ENCODE peak calls at places on chromosomes 5 and 9, in eight cellular contexts. M is lung, J is prostate gland, V is fibroblast of lung, B is astrocyte, K is AG09309, Q is fibroblast of mammary gland, C is tibial nerve. Z is an unnamed sample.

GRCh38 chr5:150672884-150673275 is 11.8 kb downstream of the MYOZ3 start:
- DNase-seq in M (no peak), J (no peak), V (no peak), B (no peak), K (no peak), Q (no peak), C (no peak), Z (no peak)

GRCh38 chr5:40939753-40940152 is 30.5 kb downstream of the C7 start:
- DNase-seq in M (no peak), J (no peak), V (no peak), B (no peak), K (no peak), Q (no peak), C (no peak), Z (no peak)

GRCh38 chr5:131109540-131110255 is 55.4 kb downstream of the HINT1 start:
- DNase-seq in M (no peak), J (peak), V (peak), B (peak), K (peak), Q (peak), C (no peak), Z (peak)

GRCh38 chr9:73412874-73413273 is 261.2 kb downstream of the ANXA1 start:
- DNase-seq in M (no peak), J (no peak), V (peak), B (peak), K (no peak), Q (no peak), C (no peak), Z (peak)

GRCh38 chr9:134533850-134534585 is 107.6 kb upstream of the COL5A1 start:
- DNase-seq in M (no peak), J (no peak), V (peak), B (peak), K (no peak), Q (peak), C (peak), Z (no peak)

GRCh38 chr5:148482697-148483462 is 99.1 kb downstream of the FBXO38 start:
- DNase-seq in M (peak), J (no peak), V (peak), B (peak), K (no peak), Q (peak), C (peak), Z (peak)

GRCh38 chr9:36995927-36996471 is 38.1 kb downstream of the PAX5 start:
- DNase-seq in M (no peak), J (peak), V (peak), B (peak), K (no peak), Q (peak), C (no peak), Z (peak)

GRCh38 chr9:130232899-130233586 is 32.5 kb upstream of the HMCN2 start:
- DNase-seq in M (no peak), J (no peak), V (no peak), B (no peak), K (no peak), Q (no peak), C (no peak), Z (no peak)

GRCh38 chr5:106876298-106876622 is 794.5 kb downstream of the EFNA5 start:
- DNase-seq in M (no peak), J (no peak), V (no peak), B (no peak), K (no peak), Q (no peak), C (no peak), Z (no peak)

GRCh38 chr5:115168829-115169391 is 798 bp downstream of the TRIM36 start:
- DNase-seq in M (no peak), J (no peak), V (peak), B (no peak), K (no peak), Q (no peak), C (no peak), Z (no peak)

GRCh38 chr9:133484671-133485437 is 6.0 kb upstream of the SLC2A6 start:
- DNase-seq in M (no peak), J (peak), V (no peak), B (no peak), K (no peak), Q (no peak), C (no peak), Z (no peak)

GRCh38 chr9:136565722-136566552 is 20.1 kb upstream of the NOTCH1 start:
- DNase-seq in M (no peak), J (no peak), V (no peak), B (no peak), K (no peak), Q (no peak), C (no peak), Z (no peak)

GRCh38 chr5:139952464-139953070 is 90.5 kb downstream of the NRG2 start:
- DNase-seq in M (no peak), J (no peak), V (no peak), B (no peak), K (no peak), Q (no peak), C (no peak), Z (no peak)

GRCh38 chr9:68685770-68686169 is 19.3 kb upstream of the PIP5K1B start:
- DNase-seq in M (peak), J (no peak), V (no peak), B (no peak), K (no peak), Q (no peak), C (no peak), Z (no peak)

GRCh38 chr5:38465045-38465444 is 91.4 kb downstream of the LIFR start:
- DNase-seq in M (no peak), J (no peak), V (no peak), B (no peak), K (no peak), Q (peak), C (no peak), Z (no peak)

GRCh38 chr5:141778683-141779082 is 96.7 kb upstream of the ARAP3 start:
- DNase-seq in M (no peak), J (no peak), V (peak), B (no peak), K (no peak), Q (peak), C (no peak), Z (no peak)

GRCh38 chr9:129826344-129826743 is 2.4 kb upstream of the TOR1A start:
- DNase-seq in M (no peak), J (no peak), V (no peak), B (no peak), K (no peak), Q (peak), C (no peak), Z (no peak)

GRCh38 chr5:112472614-112473013 is 53.5 kb upstream of the EPB41L4A start:
- DNase-seq in M (no peak), J (no peak), V (no peak), B (no peak), K (no peak), Q (no peak), C (no peak), Z (no peak)

DNA sequence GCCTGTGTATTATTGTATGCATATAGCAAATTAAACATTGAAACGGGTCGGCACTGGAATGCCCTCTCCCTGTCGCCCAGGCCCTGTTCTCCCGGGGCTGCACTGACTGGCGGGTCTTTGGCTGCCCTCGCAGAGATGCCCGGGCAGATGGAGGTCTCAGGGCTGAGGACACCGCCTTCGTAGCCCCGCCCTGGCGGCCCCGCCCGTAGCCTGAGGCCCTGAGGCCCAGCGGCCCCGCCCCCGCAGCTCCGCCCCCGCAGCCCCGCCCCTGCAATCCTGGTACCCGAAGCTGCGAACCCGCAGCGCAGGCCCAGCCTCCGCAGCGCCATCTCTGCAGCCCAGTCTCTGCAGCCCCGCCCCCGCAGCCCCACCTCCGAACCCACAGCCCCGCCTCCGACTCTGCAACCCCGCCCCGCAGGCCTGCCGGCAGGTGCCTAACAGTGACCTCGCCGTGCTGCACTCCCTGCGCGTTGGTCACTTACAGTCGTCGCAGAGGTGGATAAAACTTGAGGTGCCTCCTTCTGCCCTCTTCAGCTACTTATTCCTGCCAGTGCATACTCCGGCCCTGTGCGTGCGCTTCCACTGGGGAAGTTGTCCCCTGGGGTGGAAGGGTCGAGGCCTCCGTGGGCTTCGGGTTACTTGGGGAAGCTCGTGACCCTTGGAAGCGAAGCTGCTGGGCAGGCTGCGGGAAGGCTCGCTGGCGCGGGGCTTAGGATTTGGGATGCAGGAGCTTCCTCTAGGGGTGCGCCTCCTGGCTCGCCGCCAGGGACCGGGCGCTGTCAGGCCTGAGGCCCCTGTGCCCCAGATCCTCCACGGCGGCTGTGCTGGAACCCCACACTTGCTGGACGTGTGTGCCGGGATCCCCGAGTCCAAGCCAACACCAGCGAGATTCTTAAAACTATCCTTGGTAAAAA is 72.3 kb downstream of the ICE1 start:
- DNase-seq in M (peak), J (peak), V (peak), B (peak), K (no peak), Q (peak), C (peak), Z (peak)
- H3K4me3 ChIP-seq in M (no peak), J (no peak), V (peak), B (no peak), K (no peak), Q (peak), C (no peak), Z (peak)

DNA sequence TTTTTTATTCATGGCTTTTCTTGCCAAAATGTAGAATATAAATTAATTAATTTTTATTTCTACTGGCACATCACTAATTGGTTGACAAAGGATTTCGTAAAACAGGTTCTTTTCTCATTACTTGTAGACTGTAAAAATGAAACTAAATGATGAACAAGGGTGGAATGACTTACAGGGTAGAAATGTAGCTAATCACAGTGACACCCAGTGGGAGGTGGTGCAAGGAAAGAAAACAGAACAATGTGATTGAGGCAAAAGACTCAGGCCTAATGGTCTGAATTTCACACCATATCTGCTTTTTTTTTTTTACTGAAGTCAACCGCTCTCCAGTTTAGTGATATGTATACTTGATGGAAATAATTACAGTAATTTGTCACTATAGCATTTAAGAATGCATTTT is 28.9 kb downstream of the GABRG2 start:
- DNase-seq in M (no peak), J (no peak), V (no peak), B (no peak), K (no peak), Q (no peak), C (no peak), Z (no peak)
- TF ChIP-seq CTCF in M (no peak), J (no peak), V (no peak), B (no peak), K (no peak), Q (no peak), C (no peak), Z (no peak)

GRCh38 chr5:80189201-80189600 is 66.6 kb downstream of the SERINC5 start:
- DNase-seq in M (no peak), J (no peak), V (no peak), B (no peak), K (no peak), Q (no peak), C (no peak), Z (no peak)
- H3K4me3 ChIP-seq in M (no peak), J (no peak), V (no peak), B (no peak), K (no peak), Q (no peak), C (no peak), Z (no peak)

GRCh38 chr5:134436523-134437339 is 25.1 kb upstream of the CDKN2AIPNL start:
- DNase-seq in M (peak), J (peak), V (peak), B (peak), K (peak), Q (peak), C (peak), Z (peak)

GRCh38 chr5:134437340-134438267 is 25.9 kb upstream of the CDKN2AIPNL start:
- DNase-seq in M (no peak), J (no peak), V (peak), B (peak), K (no peak), Q (peak), C (no peak), Z (peak)

GRCh38 chr5:134438268-134438622 is 26.6 kb upstream of the CDKN2AIPNL start:
- DNase-seq in M (no peak), J (no peak), V (peak), B (peak), K (peak), Q (peak), C (no peak), Z (peak)

GRCh38 chr5:134440185-134440755 is 28.6 kb upstream of the CDKN2AIPNL start:
- DNase-seq in M (no peak), J (no peak), V (no peak), B (no peak), K (no peak), Q (no peak), C (no peak), Z (peak)

DNA sequence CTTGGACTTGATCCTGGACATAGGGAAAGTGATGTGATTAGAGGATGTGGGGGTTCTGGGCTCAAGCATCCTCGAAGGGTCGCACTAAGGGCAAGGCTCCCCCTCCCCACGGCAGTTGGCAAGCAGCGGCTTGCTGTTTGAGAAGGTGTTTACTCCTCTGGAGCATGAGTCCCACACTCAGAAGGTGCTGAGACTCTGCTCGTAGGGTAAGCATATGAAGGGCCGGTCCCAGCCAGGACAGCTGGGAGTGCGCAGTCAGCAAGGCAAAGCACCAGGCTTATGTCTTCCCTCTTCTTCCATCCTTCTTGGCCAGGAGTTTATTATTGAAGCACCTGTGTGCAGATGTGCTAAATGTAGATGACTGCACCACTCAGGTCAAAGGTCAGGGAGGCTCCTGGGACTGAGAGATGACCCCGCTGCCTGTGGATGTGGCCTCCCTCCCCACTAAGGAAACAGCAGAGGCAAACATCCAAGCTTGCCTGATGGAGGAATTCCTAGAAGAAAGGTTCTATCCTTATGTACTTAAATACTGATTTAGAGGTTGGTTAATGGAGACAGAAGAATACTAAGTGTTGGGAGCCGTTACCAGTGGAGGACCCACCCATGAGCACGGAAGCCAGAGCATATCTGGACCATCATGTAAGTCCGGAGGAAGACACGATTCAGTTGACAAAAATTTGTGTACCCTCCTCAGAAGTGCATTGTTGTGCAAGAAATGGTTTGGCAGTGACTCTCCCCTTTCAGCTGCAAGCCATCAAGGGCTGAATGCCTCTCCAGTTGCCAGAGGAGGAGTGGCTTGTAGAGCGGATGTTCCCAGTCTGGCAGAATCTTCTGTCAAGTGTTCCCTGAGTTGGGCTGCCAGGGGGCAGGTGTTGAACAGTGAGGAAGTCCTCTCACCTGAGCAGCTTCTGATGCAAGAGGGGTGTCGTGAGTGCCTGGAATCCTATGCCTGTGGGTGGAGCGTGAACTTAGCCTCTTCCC is 27.2 kb upstream of the CDKN2AIPNL start:
- DNase-seq in M (peak), J (peak), V (peak), B (peak), K (peak), Q (peak), C (peak), Z (peak)
- TF ChIP-seq CTCF in M (no peak), J (peak), V (no peak), B (no peak), K (no peak), Q (no peak), C (no peak), Z (peak)